ENCODE peak calls at places on chromosomes 3 and 15, in eight cellular contexts. S, B, G, W, K, V, M and H are unnamed samples.

GRCh38 chr15:63244976-63245645 is 32.3 kb upstream of the APH1B start:
- DNase-seq in S (no peak), B (no peak), G (no peak), W (no peak), K (no peak), V (no peak), M (peak), H (peak)

GRCh38 chr3:94525039-94525438 is 462.2 kb downstream of the NSUN3 start:
- DNase-seq in S (no peak), B (no peak), G (no peak), W (no peak), K (peak), V (peak), M (no peak), H (peak)

GRCh38 chr3:48686538-48687219 is 964 bp upstream of the NCKIPSD start:
- DNase-seq in S (peak), B (no peak), G (no peak), W (no peak), K (no peak), V (no peak), M (no peak), H (no peak)

GRCh38 chr3:190041333-190042041 is 79.2 kb downstream of the P3H2 start:
- DNase-seq in S (no peak), B (no peak), G (no peak), W (no peak), K (no peak), V (no peak), M (no peak), H (no peak)

GRCh38 chr3:169116056-169116693 is 547.3 kb downstream of the MECOM start:
- DNase-seq in S (no peak), B (no peak), G (no peak), W (no peak), K (no peak), V (no peak), M (no peak), H (no peak)

GRCh38 chr3:139323146-139323545 is 20.7 kb upstream of the MRPS22 start:
- DNase-seq in S (no peak), B (no peak), G (no peak), W (no peak), K (no peak), V (no peak), M (no peak), H (no peak)

GRCh38 chr3:194974468-194975135 is 288.9 kb downstream of the FAM43A start:
- DNase-seq in S (no peak), B (no peak), G (no peak), W (no peak), K (no peak), V (no peak), M (no peak), H (no peak)

GRCh38 chr15:40506964-40507571 is 36.3 kb downstream of the CHST14 start:
- DNase-seq in S (peak), B (peak), G (peak), W (peak), K (peak), V (peak), M (peak), H (peak)

GRCh38 chr3:196774191-196774820 is 34.6 kb downstream of the PAK2 start:
- DNase-seq in S (no peak), B (no peak), G (no peak), W (no peak), K (no peak), V (no peak), M (no peak), H (peak)

GRCh38 chr3:140910860-140911259 is 30.8 kb upstream of the SLC25A36 start:
- DNase-seq in S (no peak), B (no peak), G (no peak), W (no peak), K (no peak), V (no peak), M (no peak), H (peak)

GRCh38 chr15:62125763-62126162 is 39.3 kb downstream of the C2CD4B start:
- DNase-seq in S (no peak), B (no peak), G (peak), W (no peak), K (no peak), V (no peak), M (no peak), H (peak)

GRCh38 chr15:32851619-32852416 is 134.0 kb downstream of the GREM1 start:
- DNase-seq in S (no peak), B (no peak), G (no peak), W (no peak), K (no peak), V (no peak), M (no peak), H (no peak)

GRCh38 chr15:84889313-84889990 is 5.0 kb downstream of the SLC28A1 start:
- DNase-seq in S (no peak), B (no peak), G (no peak), W (no peak), K (no peak), V (no peak), M (no peak), H (no peak)

GRCh38 chr3:24242012-24242698 is 252.5 kb downstream of the THRB start:
- DNase-seq in S (no peak), B (no peak), G (no peak), W (no peak), K (no peak), V (no peak), M (no peak), H (no peak)

GRCh38 chr15:78082106-78082742 is 4.7 kb upstream of the TBC1D2B start:
- DNase-seq in S (no peak), B (no peak), G (no peak), W (no peak), K (no peak), V (no peak), M (no peak), H (peak)

GRCh38 chr15:39192979-39193559 is 387.8 kb upstream of the THBS1 start:
- DNase-seq in S (no peak), B (no peak), G (no peak), W (no peak), K (no peak), V (no peak), M (no peak), H (peak)

GRCh38 chr15:31214864-31215489 is 111.7 kb upstream of the KLF13 start:
- DNase-seq in S (peak), B (no peak), G (no peak), W (no peak), K (no peak), V (no peak), M (no peak), H (no peak)

GRCh38 chr15:74383695-74384565 is 16.5 kb upstream of the CYP11A1 start:
- DNase-seq in S (peak), B (peak), G (no peak), W (peak), K (no peak), V (no peak), M (peak), H (peak)

GRCh38 chr3:161989012-161989411 is 492.4 kb downstream of the OTOL1 start:
- DNase-seq in S (no peak), B (no peak), G (no peak), W (no peak), K (no peak), V (no peak), M (no peak), H (no peak)

GRCh38 chr3:194296832-194297666 is 54.1 kb downstream of the CPN2 start:
- DNase-seq in S (peak), B (no peak), G (no peak), W (no peak), K (peak), V (peak), M (no peak), H (no peak)

GRCh38 chr15:101048191-101049011 is 129.2 kb downstream of the LRRK1 start:
- DNase-seq in S (peak), B (peak), G (no peak), W (no peak), K (peak), V (peak), M (peak), H (no peak)

GRCh38 chr3:10328460-10329071 is 7.7 kb upstream of the SEC13 start:
- DNase-seq in S (peak), B (no peak), G (no peak), W (no peak), K (no peak), V (no peak), M (no peak), H (no peak)

GRCh38 chr3:150223090-150223489 is 185.0 kb upstream of the TSC22D2 start:
- DNase-seq in S (no peak), B (no peak), G (no peak), W (no peak), K (no peak), V (no peak), M (no peak), H (no peak)

GRCh38 chr15:85414495-85414894 is 34.1 kb downstream of the AKAP13 start:
- DNase-seq in S (no peak), B (no peak), G (no peak), W (no peak), K (no peak), V (no peak), M (no peak), H (no peak)